ENCODE peak calls at places on chromosomes 6 and 20, in eight cellular contexts. One of them, this sample, is unnamed.

GRCh38 chr6:19869464-19869863 is 32.3 kb downstream of the ID4 start:
- DNase-seq in CD8-positive, alpha-beta T cell: no peak
- DNase-seq in CD8-positive, alpha-beta memory T cell: no peak
- DNase-seq in RWPE1: no peak
- DNase-seq in Panc1: no peak
- DNase-seq in SJSA1: no peak
- DNase-seq in MM.1S: no peak
- DNase-seq in adrenal gland: no peak
- DNase-seq in this sample: no peak

GRCh38 chr20:44866703-44867335 is 18.7 kb upstream of the YWHAB start:
- DNase-seq in MM.1S: no peak
- DNase-seq in Panc1: no peak
- DNase-seq in SJSA1: no peak
- DNase-seq in adrenal gland: no peak
- DNase-seq in RWPE1: no peak
- DNase-seq in CD8-positive, alpha-beta T cell: no peak
- DNase-seq in CD8-positive, alpha-beta memory T cell: no peak
- DNase-seq in this sample: no peak

GRCh38 chr6:9620263-9620662 is 794.6 kb downstream of the TFAP2A start:
- DNase-seq in adrenal gland: no peak
- DNase-seq in SJSA1: peak; percentile 10
- DNase-seq in MM.1S: no peak
- DNase-seq in Panc1: no peak
- DNase-seq in CD8-positive, alpha-beta memory T cell: no peak
- DNase-seq in RWPE1: no peak
- DNase-seq in CD8-positive, alpha-beta T cell: no peak
- DNase-seq in this sample: no peak

GRCh38 chr6:101851911-101852310 is 458.4 kb downstream of the GRIK2 start:
- DNase-seq in Panc1: no peak
- DNase-seq in SJSA1: no peak
- DNase-seq in CD8-positive, alpha-beta T cell: no peak
- DNase-seq in RWPE1: no peak
- DNase-seq in adrenal gland: no peak
- DNase-seq in CD8-positive, alpha-beta memory T cell: no peak
- DNase-seq in MM.1S: no peak
- DNase-seq in this sample: no peak

GRCh38 chr6:127635091-127635490 is 58.1 kb downstream of the C6orf58 start:
- DNase-seq in adrenal gland: no peak
- DNase-seq in CD8-positive, alpha-beta memory T cell: no peak
- DNase-seq in RWPE1: no peak
- DNase-seq in MM.1S: no peak
- DNase-seq in Panc1: no peak
- DNase-seq in CD8-positive, alpha-beta T cell: no peak
- DNase-seq in SJSA1: no peak
- DNase-seq in this sample: no peak

GRCh38 chr6:33250731-33251130 is 20.9 kb downstream of the VPS52 start:
- DNase-seq in SJSA1: no peak
- DNase-seq in RWPE1: no peak
- DNase-seq in adrenal gland: peak; percentile 22
- DNase-seq in CD8-positive, alpha-beta T cell: no peak
- DNase-seq in Panc1: no peak
- DNase-seq in CD8-positive, alpha-beta memory T cell: no peak
- DNase-seq in MM.1S: no peak
- DNase-seq in this sample: no peak

GRCh38 chr20:44970243-44970757 is 4.0 kb downstream of the STK4 start:
- DNase-seq in Panc1: no peak
- DNase-seq in adrenal gland: no peak
- DNase-seq in SJSA1: peak; percentile 48
- DNase-seq in CD8-positive, alpha-beta memory T cell: peak; percentile 53
- DNase-seq in RWPE1: no peak
- DNase-seq in MM.1S: peak; percentile 46
- DNase-seq in CD8-positive, alpha-beta T cell: no peak
- DNase-seq in this sample: no peak

GRCh38 chr20:3805594-3806264 is 9.6 kb downstream of the CDC25B start:
- DNase-seq in SJSA1: peak; percentile 70
- DNase-seq in Panc1: no peak
- DNase-seq in CD8-positive, alpha-beta T cell: no peak
- DNase-seq in CD8-positive, alpha-beta memory T cell: no peak
- DNase-seq in RWPE1: peak; percentile 62
- DNase-seq in MM.1S: no peak
- DNase-seq in adrenal gland: no peak
- DNase-seq in this sample: peak; percentile 33

GRCh38 chr6:147514831-147515230 is 6.3 kb downstream of the SAMD5 start:
- DNase-seq in Panc1: no peak
- DNase-seq in CD8-positive, alpha-beta T cell: no peak
- DNase-seq in RWPE1: no peak
- DNase-seq in SJSA1: no peak
- DNase-seq in MM.1S: no peak
- DNase-seq in adrenal gland: no peak
- DNase-seq in CD8-positive, alpha-beta memory T cell: no peak
- DNase-seq in this sample: no peak

GRCh38 chr20:62850333-62850974 is 11.2 kb downstream of the TCFL5 start:
- DNase-seq in adrenal gland: no peak
- DNase-seq in MM.1S: no peak
- DNase-seq in CD8-positive, alpha-beta T cell: no peak
- DNase-seq in Panc1: no peak
- DNase-seq in SJSA1: no peak
- DNase-seq in RWPE1: no peak
- DNase-seq in CD8-positive, alpha-beta memory T cell: no peak
- DNase-seq in this sample: no peak

GRCh38 chr20:43564993-43565757 is 6.3 kb downstream of the SGK2 start:
- DNase-seq in Panc1: no peak
- DNase-seq in MM.1S: no peak
- DNase-seq in CD8-positive, alpha-beta T cell: no peak
- DNase-seq in CD8-positive, alpha-beta memory T cell: no peak
- DNase-seq in SJSA1: no peak
- DNase-seq in RWPE1: no peak
- DNase-seq in adrenal gland: no peak
- DNase-seq in this sample: no peak

GRCh38 chr20:34558320-34559202 is at the start of gene MAP1LC3A:
- DNase-seq in RWPE1: peak; percentile 99
- DNase-seq in SJSA1: peak; percentile 93
- DNase-seq in Panc1: peak; percentile 63
- DNase-seq in CD8-positive, alpha-beta memory T cell: peak; percentile 92
- DNase-seq in MM.1S: no peak
- DNase-seq in CD8-positive, alpha-beta T cell: peak; percentile 97
- DNase-seq in adrenal gland: peak; percentile 92
- DNase-seq in this sample: peak; percentile 88

GRCh38 chr20:1861347-1861987 is 33.7 kb upstream of the SIRPA start:
- DNase-seq in MM.1S: no peak
- DNase-seq in RWPE1: no peak
- DNase-seq in Panc1: no peak
- DNase-seq in SJSA1: no peak
- DNase-seq in CD8-positive, alpha-beta T cell: no peak
- DNase-seq in adrenal gland: no peak
- DNase-seq in CD8-positive, alpha-beta memory T cell: no peak
- DNase-seq in this sample: no peak

GRCh38 chr20:8215516-8215915 is 83.5 kb downstream of the PLCB1 start:
- DNase-seq in MM.1S: no peak
- DNase-seq in RWPE1: no peak
- DNase-seq in SJSA1: no peak
- DNase-seq in adrenal gland: peak; percentile 23
- DNase-seq in CD8-positive, alpha-beta T cell: no peak
- DNase-seq in Panc1: no peak
- DNase-seq in CD8-positive, alpha-beta memory T cell: no peak
- DNase-seq in this sample: no peak

GRCh38 chr6:108837236-108837971 is 10.8 kb upstream of the ARMC2 start:
- DNase-seq in CD8-positive, alpha-beta memory T cell: no peak
- DNase-seq in SJSA1: peak; percentile 28
- DNase-seq in RWPE1: no peak
- DNase-seq in adrenal gland: no peak
- DNase-seq in MM.1S: peak; percentile 83
- DNase-seq in Panc1: no peak
- DNase-seq in CD8-positive, alpha-beta T cell: no peak
- DNase-seq in this sample: no peak

GRCh38 chr6:33271608-33272357 is at the start of the genes RPS18 and VPS52:
- DNase-seq in CD8-positive, alpha-beta T cell: peak; percentile 89
- DNase-seq in RWPE1: peak; percentile 87
- DNase-seq in MM.1S: peak; percentile 97
- DNase-seq in Panc1: peak; percentile 93
- DNase-seq in adrenal gland: peak; percentile 97
- DNase-seq in CD8-positive, alpha-beta memory T cell: peak; percentile 94
- DNase-seq in SJSA1: peak; percentile 96
- DNase-seq in this sample: peak; percentile 93

GRCh38 chr6:14070457-14070856 is 47.1 kb upstream of the CD83 start:
- DNase-seq in adrenal gland: peak; percentile 35
- DNase-seq in MM.1S: no peak
- DNase-seq in Panc1: no peak
- DNase-seq in CD8-positive, alpha-beta T cell: no peak
- DNase-seq in SJSA1: no peak
- DNase-seq in RWPE1: no peak
- DNase-seq in CD8-positive, alpha-beta memory T cell: no peak
- DNase-seq in this sample: no peak

GRCh38 chr6:34546551-34547321 is 9.4 kb downstream of the SPDEF start:
- DNase-seq in MM.1S: no peak
- DNase-seq in CD8-positive, alpha-beta memory T cell: no peak
- DNase-seq in Panc1: no peak
- DNase-seq in CD8-positive, alpha-beta T cell: no peak
- DNase-seq in SJSA1: no peak
- DNase-seq in RWPE1: no peak
- DNase-seq in adrenal gland: peak; percentile 42
- DNase-seq in this sample: peak; percentile 66
- H3K27ac ChIP-seq in MM.1S: no peak overlapping the region
- H3K27ac ChIP-seq in CD8-positive, alpha-beta memory T cell: no peak overlapping the region
- H3K27ac ChIP-seq in Panc1: no peak overlapping the region
- H3K27ac ChIP-seq in CD8-positive, alpha-beta T cell: no peak overlapping the region
- H3K27ac ChIP-seq in SJSA1: no peak overlapping the region
- H3K27ac ChIP-seq in RWPE1: peak overlapping the region; percentile 65
- H3K27ac ChIP-seq in adrenal gland: no peak overlapping the region
- H3K27ac ChIP-seq in this sample: peak overlapping the region; percentile 22

DNA sequence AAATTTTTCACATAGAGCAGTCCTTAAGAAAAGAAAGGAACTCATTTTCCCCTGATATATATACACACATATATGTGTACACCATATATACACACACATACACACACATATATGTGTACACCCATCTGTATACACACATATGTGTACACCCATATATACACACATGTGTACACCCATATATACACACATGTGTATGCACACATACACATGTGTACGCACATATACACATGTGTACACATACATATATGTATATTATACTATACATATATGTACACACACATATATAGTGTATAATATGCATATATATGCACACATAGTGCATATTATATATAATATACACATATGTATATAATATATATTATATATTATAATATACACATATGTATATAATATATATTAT is 9.1 kb downstream of the MAP3K4 start:
- DNase-seq in Panc1: no peak
- DNase-seq in MM.1S: no peak
- DNase-seq in SJSA1: no peak
- DNase-seq in RWPE1: no peak
- DNase-seq in CD8-positive, alpha-beta T cell: no peak
- DNase-seq in adrenal gland: no peak
- DNase-seq in CD8-positive, alpha-beta memory T cell: no peak
- DNase-seq in this sample: no peak
- H3K27ac ChIP-seq in Panc1: no peak overlapping the region
- H3K27ac ChIP-seq in MM.1S: no peak overlapping the region
- H3K27ac ChIP-seq in SJSA1: no peak overlapping the region
- H3K27ac ChIP-seq in RWPE1: no peak overlapping the region
- H3K27ac ChIP-seq in CD8-positive, alpha-beta T cell: no peak overlapping the region
- H3K27ac ChIP-seq in adrenal gland: no peak overlapping the region
- H3K27ac ChIP-seq in CD8-positive, alpha-beta memory T cell: no peak overlapping the region
- H3K27ac ChIP-seq in this sample: no peak overlapping the region

GRCh38 chr6:131640576-131640975 is 3.5 kb downstream of the ENPP3 start:
- DNase-seq in RWPE1: no peak
- DNase-seq in SJSA1: no peak
- DNase-seq in CD8-positive, alpha-beta T cell: no peak
- DNase-seq in CD8-positive, alpha-beta memory T cell: no peak
- DNase-seq in adrenal gland: no peak
- DNase-seq in Panc1: no peak
- DNase-seq in MM.1S: no peak
- DNase-seq in this sample: no peak
- H3K27ac ChIP-seq in RWPE1: no peak overlapping the region
- H3K27ac ChIP-seq in SJSA1: no peak overlapping the region
- H3K27ac ChIP-seq in CD8-positive, alpha-beta T cell: no peak overlapping the region
- H3K27ac ChIP-seq in CD8-positive, alpha-beta memory T cell: peak overlapping the region; percentile 48
- H3K27ac ChIP-seq in adrenal gland: no peak overlapping the region
- H3K27ac ChIP-seq in Panc1: no peak overlapping the region
- H3K27ac ChIP-seq in MM.1S: no peak overlapping the region
- H3K27ac ChIP-seq in this sample: no peak overlapping the region

GRCh38 chr20:57392512-57393271 is 1.5 kb downstream of the RBM38 start:
- DNase-seq in SJSA1: no peak
- DNase-seq in adrenal gland: peak; percentile 46
- DNase-seq in CD8-positive, alpha-beta memory T cell: peak; percentile 96
- DNase-seq in CD8-positive, alpha-beta T cell: peak; percentile 87
- DNase-seq in RWPE1: no peak
- DNase-seq in MM.1S: peak; percentile 90
- DNase-seq in Panc1: no peak
- DNase-seq in this sample: no peak

GRCh38 chr20:57395111-57395959 is 4.1 kb downstream of the RBM38 start:
- DNase-seq in CD8-positive, alpha-beta memory T cell: peak; percentile 18
- DNase-seq in adrenal gland: peak; percentile 92
- DNase-seq in Panc1: no peak
- DNase-seq in MM.1S: peak; percentile 11
- DNase-seq in CD8-positive, alpha-beta T cell: peak; percentile 11
- DNase-seq in SJSA1: peak; percentile 71
- DNase-seq in RWPE1: peak; percentile 76
- DNase-seq in this sample: peak; percentile 33

GRCh38 chr20:57392130-57392445 is 892 bp downstream of the RBM38 start:
- DNase-seq in SJSA1: no peak
- DNase-seq in Panc1: no peak
- DNase-seq in adrenal gland: no peak
- DNase-seq in MM.1S: no peak
- DNase-seq in RWPE1: no peak
- DNase-seq in CD8-positive, alpha-beta memory T cell: no peak
- DNase-seq in CD8-positive, alpha-beta T cell: peak; percentile 23
- DNase-seq in this sample: no peak

GRCh38 chr20:57394087-57395082 is 3.2 kb downstream of the RBM38 start:
- DNase-seq in CD8-positive, alpha-beta memory T cell: no peak
- DNase-seq in SJSA1: no peak
- DNase-seq in Panc1: no peak
- DNase-seq in CD8-positive, alpha-beta T cell: peak; percentile 11
- DNase-seq in RWPE1: no peak
- DNase-seq in adrenal gland: no peak
- DNase-seq in MM.1S: peak; percentile 6
- DNase-seq in this sample: peak; percentile 15

DNA sequence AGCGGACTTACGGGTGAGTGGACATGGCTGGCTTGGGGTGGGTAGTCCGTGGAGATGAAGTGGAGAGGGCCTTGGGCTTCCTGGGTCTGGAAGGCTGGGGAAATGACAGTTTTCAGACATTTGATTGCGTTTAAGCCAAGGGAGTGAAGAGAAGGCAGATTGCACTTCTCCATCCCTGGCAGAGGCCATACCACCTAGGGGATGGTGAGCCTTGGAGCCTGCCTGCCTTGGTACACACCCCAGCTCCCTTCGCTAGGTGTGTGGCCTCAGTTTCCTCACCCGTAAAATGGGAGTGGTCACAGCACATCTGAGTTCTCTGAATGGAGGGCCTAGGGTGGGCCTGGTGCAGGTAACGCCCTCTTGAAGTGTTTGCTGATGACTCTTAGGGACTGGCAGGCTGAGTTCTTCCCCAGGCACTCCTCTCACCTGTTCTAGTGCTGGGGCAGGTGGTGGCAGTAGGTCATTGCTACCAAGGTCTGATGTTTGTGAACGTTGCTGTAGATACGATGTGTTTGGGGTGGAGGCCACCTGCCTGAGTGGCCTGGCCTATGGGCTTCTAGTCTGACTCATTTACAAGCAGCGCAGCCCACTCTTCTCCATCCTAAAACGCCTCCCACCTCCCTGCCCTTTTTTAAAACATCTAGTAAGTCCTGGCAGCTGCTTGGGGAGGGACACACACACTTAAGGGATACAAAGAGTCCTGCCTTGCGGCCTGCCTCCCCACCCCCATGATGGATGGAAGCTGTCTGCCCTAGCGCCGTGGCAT is 2.3 kb downstream of the RBM38 start:
- DNase-seq in RWPE1: no peak
- DNase-seq in adrenal gland: no peak
- DNase-seq in MM.1S: peak; percentile 68
- DNase-seq in CD8-positive, alpha-beta memory T cell: peak; percentile 8
- DNase-seq in Panc1: no peak
- DNase-seq in CD8-positive, alpha-beta T cell: peak; percentile 20
- DNase-seq in SJSA1: no peak
- DNase-seq in this sample: no peak
- H3K27ac ChIP-seq in RWPE1: peak overlapping the region; percentile 13
- H3K27ac ChIP-seq in adrenal gland: no peak overlapping the region
- H3K27ac ChIP-seq in MM.1S: peak overlapping the region; percentile 100
- H3K27ac ChIP-seq in CD8-positive, alpha-beta memory T cell: peak overlapping the region; percentile 96
- H3K27ac ChIP-seq in Panc1: no peak overlapping the region
- H3K27ac ChIP-seq in CD8-positive, alpha-beta T cell: peak overlapping the region; percentile 97
- H3K27ac ChIP-seq in SJSA1: no peak overlapping the region
- H3K27ac ChIP-seq in this sample: no peak overlapping the region